ENCODE peak calls at places on chromosomes 11 and 22, in four cellular contexts. O is HEK293T, L is GM12878, R is HepG2. H is an unnamed sample.

GRCh38 chr22:48443680-48444079 is 1384.0 kb downstream of the BRD1 start:
- DNase-seq in O (no peak), L (no peak), R (no peak), H (no peak)

GRCh38 chr11:93652161-93652597 is 9.3 kb upstream of the CEP295 start:
- DNase-seq in O (peak), L (no peak), R (peak), H (peak)

GRCh38 chr11:113267536-113267935 is 46.8 kb upstream of the TTC12 start:
- DNase-seq in O (no peak), L (no peak), R (no peak), H (no peak)

GRCh38 chr11:126194121-126194543 is 17.3 kb downstream of the RPUSD4 start:
- DNase-seq in O (peak), L (no peak), R (peak), H (peak)

GRCh38 chr11:70111269-70112016 is 33.3 kb downstream of the ANO1 start:
- DNase-seq in O (peak), L (no peak), R (peak), H (peak)

GRCh38 chr22:26174280-26174679 is 5.0 kb downstream of the SEZ6L start:
- DNase-seq in O (peak), L (no peak), R (peak), H (no peak)

GRCh38 chr11:15565846-15566245 is 451.1 kb downstream of the INSC start:
- DNase-seq in O (no peak), L (no peak), R (no peak), H (no peak)

GRCh38 chr11:8829556-8829955 is 81.4 kb upstream of the AKIP1 start:
- DNase-seq in O (no peak), L (no peak), R (no peak), H (no peak)

GRCh38 chr11:30424336-30424735 is 101.4 kb downstream of the ARL14EP start:
- DNase-seq in O (no peak), L (no peak), R (no peak), H (no peak)

GRCh38 chr11:126485021-126485781 is 129.7 kb downstream of the ST3GAL4 start:
- DNase-seq in O (no peak), L (no peak), R (no peak), H (no peak)

GRCh38 chr22:46977656-46978343 is 215.3 kb downstream of the TBC1D22A start:
- DNase-seq in O (no peak), L (no peak), R (no peak), H (no peak)

GRCh38 chr11:31509017-31509411 is 408 bp downstream of the IMMP1L start:
- DNase-seq in O (no peak), L (no peak), R (peak), H (peak)

GRCh38 chr11:10728779-10729472 is 22.1 kb upstream of the CTR9 start:
- DNase-seq in O (no peak), L (no peak), R (no peak), H (no peak)

GRCh38 chr11:109432105-109432504 is 10.1 kb downstream of the C11orf87 start:
- DNase-seq in O (no peak), L (no peak), R (no peak), H (no peak)

GRCh38 chr11:114563077-114563476 is 3.4 kb upstream of the NXPE1 start:
- DNase-seq in O (no peak), L (no peak), R (no peak), H (no peak)

GRCh38 chr11:7871056-7871455 is 60.0 kb downstream of the OR10A6 start:
- DNase-seq in O (no peak), L (no peak), R (no peak), H (no peak)

GRCh38 chr22:23110922-23111527 is 30.8 kb downstream of the RSPH14 start:
- DNase-seq in O (no peak), L (no peak), R (no peak), H (peak)

GRCh38 chr22:30460147-30460546 is 11.7 kb downstream of the SEC14L3 start:
- DNase-seq in O (no peak), L (no peak), R (no peak), H (no peak)

GRCh38 chr11:92224394-92225205 is at the start of gene FAT3:
- DNase-seq in O (peak), L (no peak), R (no peak), H (no peak)

GRCh38 chr11:125275905-125276634 is 111.5 kb downstream of the PKNOX2 start:
- DNase-seq in O (no peak), L (no peak), R (no peak), H (no peak)

GRCh38 chr11:35784699-35785098 is 122.1 kb downstream of the TRIM44 start:
- DNase-seq in O (no peak), L (no peak), R (no peak), H (no peak)

GRCh38 chr11:47236482-47236881 is 12.1 kb downstream of the ACP2 start:
- DNase-seq in O (no peak), L (no peak), R (no peak), H (no peak)

GRCh38 chr22:44187652-44188230 is 7.0 kb downstream of the PARVG start:
- DNase-seq in O (no peak), L (no peak), R (no peak), H (no peak)

GRCh38 chr11:1078191-1078601 is 3.5 kb downstream of the MUC2 start:
- DNase-seq in O (no peak), L (no peak), R (no peak), H (no peak)

GRCh38 chr22:48284671-48285070 is 1522.2 kb downstream of the TBC1D22A start:
- DNase-seq in O (no peak), L (no peak), R (no peak), H (no peak)

GRCh38 chr22:27212617-27213177 is 555.3 kb downstream of the MIAT start:
- DNase-seq in O (peak), L (no peak), R (no peak), H (no peak)

GRCh38 chr11:64842366-64842759 is 2.1 kb downstream of the CDC42BPG start:
- DNase-seq in O (no peak), L (no peak), R (no peak), H (no peak)

DNA sequence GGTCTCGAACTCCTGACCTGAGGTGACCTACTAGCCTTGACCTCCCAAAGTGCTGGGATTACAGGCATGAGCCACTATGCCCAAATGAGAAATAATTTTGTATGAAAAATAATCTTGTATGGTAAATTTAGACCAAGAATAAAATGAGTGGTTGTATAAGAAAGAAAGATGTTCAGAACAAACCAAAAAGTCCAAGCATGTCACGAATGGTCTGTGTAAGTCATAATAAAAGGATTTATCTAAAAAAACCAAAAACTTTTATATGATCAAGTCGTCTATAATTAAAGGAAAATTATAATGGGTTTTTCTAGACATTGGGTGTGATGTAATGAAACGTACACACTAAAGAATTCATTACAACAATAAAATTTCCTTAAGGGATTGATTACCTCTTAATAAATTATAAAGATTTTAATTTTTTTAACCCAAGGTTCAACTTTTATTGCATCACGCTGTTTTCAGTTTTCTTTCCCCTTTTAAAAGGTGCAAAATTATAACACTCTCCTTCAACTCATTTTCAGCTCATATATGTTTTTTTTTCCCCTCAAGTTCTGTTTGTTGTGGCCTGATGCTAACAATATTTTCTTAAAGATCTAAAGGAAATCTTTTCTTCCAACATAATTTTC is 8.9 kb upstream of the AQP11 start:
- DNase-seq in O (no peak), L (no peak), R (no peak), H (no peak)
- TF ChIP-seq TARDBP in O (no peak), L (no peak), R (no peak), H (no peak)

DNA sequence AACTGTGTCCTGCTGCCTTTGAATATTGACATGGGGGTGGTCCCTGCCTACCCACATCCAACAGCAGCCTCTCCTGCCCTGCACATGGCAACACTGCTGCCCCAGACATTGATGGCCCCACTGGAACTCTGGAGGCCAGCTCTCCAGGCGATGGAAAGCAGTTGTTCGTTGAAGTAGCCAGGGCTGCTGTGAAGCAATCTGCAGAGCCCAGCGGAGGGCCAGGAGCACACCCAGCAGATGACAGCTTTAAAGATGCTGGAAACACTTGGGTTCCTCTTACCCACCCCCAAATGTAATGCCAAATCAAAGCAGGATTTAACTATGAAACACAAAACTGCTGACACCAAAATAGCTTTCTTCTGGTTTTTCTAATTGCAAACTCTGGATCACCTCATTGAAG is 165.6 kb upstream of the NAV2 start:
- DNase-seq in O (no peak), L (no peak), R (no peak), H (no peak)
- TF ChIP-seq TARDBP in O (no peak), L (no peak), R (no peak), H (no peak)

GRCh38 chr11:62889126-62889483 is 8.4 kb downstream of the SLC3A2 start:
- DNase-seq in O (no peak), L (no peak), R (no peak), H (no peak)

GRCh38 chr11:62888406-62888805 is 7.7 kb downstream of the SLC3A2 start:
- DNase-seq in O (no peak), L (no peak), R (no peak), H (no peak)

GRCh38 chr11:62885137-62885536 is 4.4 kb downstream of the SLC3A2 start:
- DNase-seq in O (no peak), L (no peak), R (no peak), H (no peak)

GRCh38 chr11:62892077-62892922 is 11.6 kb downstream of the SLC3A2 start:
- DNase-seq in O (no peak), L (no peak), R (no peak), H (peak)

GRCh38 chr11:62889484-62890437 is 9.1 kb downstream of the SLC3A2 start:
- DNase-seq in O (peak), L (no peak), R (peak), H (peak)
- TF ChIP-seq TARDBP in O (no peak), L (no peak), R (no peak), H (no peak)

DNA sequence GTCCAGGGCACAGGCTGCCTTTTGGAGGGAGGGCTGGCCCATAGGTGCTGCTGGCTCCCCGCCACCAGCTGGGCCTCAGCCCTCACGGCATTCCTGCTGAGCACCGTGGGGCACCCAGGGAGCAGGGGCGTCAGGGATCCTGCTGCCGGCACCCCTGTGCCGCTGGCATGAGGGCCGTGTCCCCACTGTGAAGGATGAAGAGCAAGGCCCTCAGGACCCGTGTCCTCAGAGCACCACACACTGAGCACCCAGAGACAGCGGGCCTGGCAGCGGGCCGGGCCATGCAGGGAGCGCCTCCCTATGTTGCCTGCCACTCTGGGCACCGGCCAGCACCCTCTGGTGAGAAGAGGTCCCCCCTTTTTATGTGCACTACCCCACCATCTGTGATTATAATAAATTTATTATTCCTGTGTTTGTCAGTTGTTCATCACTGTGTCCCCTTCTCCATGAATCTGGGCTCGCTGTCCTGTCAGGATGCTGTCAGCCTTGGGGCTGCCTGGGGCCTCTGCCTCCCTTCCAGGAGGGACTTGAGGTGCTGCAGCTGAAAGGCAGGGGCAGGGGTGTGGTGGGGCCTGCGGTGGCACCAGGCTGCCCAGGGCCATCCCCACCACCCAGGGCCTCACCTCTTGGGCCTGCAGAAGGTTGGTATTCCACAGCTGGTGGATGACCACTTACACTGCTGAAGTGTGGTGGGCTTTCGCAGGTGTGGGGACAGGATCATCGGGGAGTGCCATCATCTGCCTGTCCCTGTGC is 80.0 kb downstream of the MED15 start:
- DNase-seq in O (no peak), L (no peak), R (no peak), H (no peak)
- TF ChIP-seq TARDBP in O (no peak), L (no peak), R (no peak), H (no peak)

GRCh38 chr22:45270095-45271020 is 14.4 kb upstream of the UPK3A start:
- DNase-seq in O (no peak), L (no peak), R (no peak), H (no peak)

GRCh38 chr22:45271667-45272188 is 13.0 kb upstream of the UPK3A start:
- DNase-seq in O (no peak), L (no peak), R (peak), H (no peak)

GRCh38 chr22:45272498-45272897 is 12.3 kb upstream of the UPK3A start:
- DNase-seq in O (no peak), L (no peak), R (peak), H (no peak)

GRCh38 chr22:45268167-45268957 is 16.4 kb upstream of the UPK3A start:
- DNase-seq in O (peak), L (no peak), R (no peak), H (peak)

DNA sequence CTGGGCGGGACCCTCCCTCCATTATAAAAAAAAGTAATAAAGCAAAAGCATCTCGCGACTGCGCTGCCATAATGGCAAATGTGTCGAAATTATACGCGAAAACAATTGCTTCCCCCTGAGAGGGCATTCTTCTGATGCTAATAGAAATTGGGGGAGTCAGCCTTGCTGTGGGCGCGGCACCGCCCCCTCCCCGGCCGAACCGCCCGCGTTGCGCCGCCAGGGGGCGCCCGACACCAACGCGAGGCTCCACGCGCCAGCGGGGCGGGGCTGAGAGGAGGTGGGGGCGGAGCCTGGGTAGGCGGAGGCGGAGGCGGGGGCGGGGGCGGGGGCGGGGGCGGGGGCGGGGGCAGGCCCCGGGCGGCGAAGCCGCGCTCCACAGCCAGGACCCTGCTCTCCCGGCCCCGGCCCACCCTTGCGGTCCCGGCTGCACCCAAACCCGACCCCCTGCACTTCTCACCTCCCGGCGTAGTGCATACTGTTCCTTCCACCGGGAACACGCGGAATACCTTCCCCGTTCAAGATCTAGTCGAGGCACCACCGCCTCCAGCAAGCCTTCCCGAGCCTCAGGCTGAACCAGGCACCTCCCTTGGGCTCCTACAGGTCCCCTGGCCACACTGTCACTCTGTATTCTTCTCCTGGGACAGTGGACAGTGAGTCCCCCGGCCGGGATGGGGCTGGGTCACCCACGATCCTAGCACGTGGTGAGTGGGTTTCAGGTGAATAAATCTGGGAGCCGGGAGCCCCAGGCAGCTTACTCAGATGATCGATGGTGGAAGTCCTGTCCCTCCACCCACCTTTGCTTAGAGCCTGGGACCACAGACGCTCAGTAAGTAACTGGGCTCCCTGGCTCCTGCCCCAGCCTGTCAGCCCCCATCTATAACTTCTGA is 15.5 kb upstream of the UPK3A start:
- DNase-seq in O (peak), L (no peak), R (no peak), H (peak)
- TF ChIP-seq TARDBP in O (no peak), L (no peak), R (no peak), H (no peak)

GRCh38 chr11:43686207-43686606 is 5.7 kb downstream of the HSD17B12 start:
- DNase-seq in O (no peak), L (no peak), R (no peak), H (no peak)

GRCh38 chr11:43689167-43689566 is 8.6 kb downstream of the HSD17B12 start:
- DNase-seq in O (no peak), L (no peak), R (no peak), H (peak)

GRCh38 chr11:43685483-43685882 is 4.9 kb downstream of the HSD17B12 start:
- DNase-seq in O (no peak), L (no peak), R (no peak), H (no peak)

GRCh38 chr11:43690929-43691328 is 10.4 kb downstream of the HSD17B12 start:
- DNase-seq in O (no peak), L (no peak), R (no peak), H (no peak)

DNA sequence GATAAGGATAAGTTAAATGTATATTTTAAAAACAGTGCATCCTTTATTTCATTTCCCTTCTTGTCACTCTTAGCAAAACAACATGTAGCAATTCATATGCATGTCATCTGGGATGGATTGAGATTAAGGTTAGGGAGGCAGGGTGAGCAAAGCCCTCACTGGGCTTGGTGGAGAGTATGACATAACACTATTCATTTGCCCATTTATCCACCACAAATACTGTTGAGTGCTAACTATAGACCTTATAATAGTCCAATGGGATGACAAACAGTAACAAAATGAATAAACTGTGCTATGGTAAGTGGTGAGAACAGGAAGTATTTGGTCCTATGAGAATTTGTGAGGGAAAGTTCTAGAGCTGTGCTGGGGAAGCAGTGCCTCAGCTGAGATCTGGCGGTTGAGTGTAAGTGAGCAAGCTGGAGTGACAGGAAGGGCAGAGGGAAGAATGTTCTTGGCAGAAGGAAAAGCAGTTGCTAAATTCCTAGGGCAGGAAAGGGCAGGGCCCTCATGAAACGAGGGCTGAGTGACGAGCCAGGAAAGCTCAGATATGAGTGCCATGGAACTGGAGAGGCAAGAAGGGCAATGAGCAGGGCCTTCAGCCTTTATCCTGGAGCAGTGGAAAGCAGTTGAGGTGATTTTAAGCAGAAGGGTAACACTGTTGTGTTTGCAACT is 6.7 kb downstream of the HSD17B12 start:
- DNase-seq in O (no peak), L (no peak), R (no peak), H (no peak)
- TF ChIP-seq TARDBP in O (no peak), L (no peak), R (no peak), H (no peak)

GRCh38 chr11:45754746-45755145 is 50.2 kb upstream of the SLC35C1 start:
- DNase-seq in O (no peak), L (no peak), R (no peak), H (no peak)
- TF ChIP-seq TARDBP in O (no peak), L (no peak), R (no peak), H (no peak)